ENCODE peak calls at places on chromosomes 12 and 14, in six cellular contexts. P is dorsolateral prefrontal cortex, U is testis, L is adipocyte, G is astrocyte of the spinal cord, O is cardiac fibroblast. C is an unnamed sample.

GRCh38 chr12:67910360-67911292 is 78.6 kb upstream of the IFNG-AS1 start:
- DNase-seq in G (peak), O (peak), U (no peak), P (no peak), L (peak), C (no peak)

GRCh38 chr14:89550761-89551283 is 133.8 kb upstream of the FOXN3 start:
- DNase-seq in P (no peak), L (no peak), O (no peak), G (no peak), U (peak), C (no peak)

GRCh38 chr12:77537648-77538047 is 293.0 kb upstream of the NAV3 start:
- DNase-seq in P (no peak), G (no peak), O (no peak), L (peak), U (no peak), C (no peak)

GRCh38 chr12:101942206-101942605 is 64.8 kb downstream of the DRAM1 start:
- DNase-seq in P (no peak), U (no peak), L (no peak), O (no peak), G (no peak), C (no peak)

GRCh38 chr12:84270470-84271140 is 642.0 kb downstream of the SLC6A15 start:
- DNase-seq in O (peak), U (peak), L (no peak), G (no peak), P (no peak), C (no peak)

GRCh38 chr12:56255671-56256070 is 2.5 kb downstream of the ANKRD52 start:
- DNase-seq in P (no peak), G (no peak), U (no peak), L (no peak), O (no peak), C (no peak)

GRCh38 chr12:117809509-117809908 is 159.3 kb downstream of the KSR2 start:
- DNase-seq in U (no peak), L (no peak), G (no peak), P (no peak), O (no peak), C (no peak)

GRCh38 chr12:14614704-14615121 is 47.0 kb upstream of the PLBD1 start:
- DNase-seq in U (no peak), O (no peak), G (no peak), P (no peak), L (no peak), C (no peak)

GRCh38 chr12:49863946-49864816 is 21.3 kb upstream of the BCDIN3D start:
- DNase-seq in O (no peak), G (no peak), L (no peak), P (no peak), U (no peak), C (no peak)

GRCh38 chr12:51869931-51870330 is 18.0 kb upstream of the ANKRD33 start:
- DNase-seq in P (no peak), U (no peak), L (no peak), O (no peak), G (no peak), C (no peak)

GRCh38 chr14:52268191-52269061 is 928 bp downstream of the PTGDR start:
- DNase-seq in L (peak), O (peak), U (no peak), P (peak), G (peak), C (no peak)

GRCh38 chr12:75684678-75685620 is 173.5 kb upstream of the KRR1 start:
- DNase-seq in L (peak), G (peak), O (peak), P (no peak), U (no peak), C (no peak)

GRCh38 chr12:28770329-28770728 is 378.7 kb upstream of the FAR2 start:
- DNase-seq in O (peak), P (no peak), L (no peak), U (no peak), G (no peak), C (no peak)

GRCh38 chr14:51691176-51691575 is 39.5 kb downstream of the FRMD6 start:
- DNase-seq in L (peak), O (no peak), U (no peak), P (no peak), G (no peak), C (no peak)

GRCh38 chr14:52950898-52951729 is at the start of gene FERMT2:
- DNase-seq in G (peak), P (peak), O (peak), L (peak), U (peak), C (peak)

GRCh38 chr12:123996581-123996980 is 23.6 kb downstream of the ZNF664 start:
- DNase-seq in P (peak), O (no peak), L (no peak), G (no peak), U (no peak), C (no peak)

GRCh38 chr12:29131539-29131938 is 17.5 kb upstream of the FAR2 start:
- DNase-seq in U (no peak), P (no peak), G (peak), O (peak), L (peak), C (no peak)

GRCh38 chr12:54502485-54502884 is 4.9 kb downstream of the NCKAP1L start:
- DNase-seq in U (no peak), P (no peak), L (no peak), O (no peak), G (no peak), C (no peak)

GRCh38 chr12:66648336-66648735 is 30.5 kb downstream of the GRIP1 start:
- DNase-seq in L (no peak), G (peak), O (no peak), U (no peak), P (no peak), C (no peak)

GRCh38 chr12:130847097-130847496 is 8.0 kb upstream of the STX2 start:
- DNase-seq in U (no peak), L (peak), G (no peak), O (peak), P (no peak), C (no peak)

GRCh38 chr12:47801170-47801903 is 18.4 kb downstream of the HDAC7 start:
- DNase-seq in O (peak), L (peak), U (no peak), P (no peak), G (no peak), C (no peak)

GRCh38 chr14:83988274-83988673 is 1541.7 kb upstream of the FLRT2 start:
- DNase-seq in P (no peak), L (peak), O (peak), G (no peak), U (no peak), C (no peak)

GRCh38 chr12:83197483-83197914 is 510.8 kb downstream of the TMTC2 start:
- DNase-seq in P (no peak), O (no peak), G (no peak), U (no peak), L (no peak), C (no peak)

GRCh38 chr14:104734991-104735779 is 11.2 kb downstream of the ADSS1 start:
- DNase-seq in G (no peak), O (no peak), U (no peak), P (no peak), L (no peak), C (no peak)

GRCh38 chr12:75543529-75543928 is 32.1 kb upstream of the KRR1 start:
- DNase-seq in O (no peak), L (no peak), G (no peak), U (no peak), P (no peak), C (no peak)

GRCh38 chr14:54329082-54329695 is 67.6 kb upstream of the CDKN3 start:
- DNase-seq in L (peak), O (peak), U (peak), G (peak), P (peak), C (no peak)

GRCh38 chr14:50804181-50804721 is 26.7 kb downstream of the NIN start:
- DNase-seq in L (peak), P (no peak), O (peak), U (no peak), G (peak), C (no peak)

GRCh38 chr14:55556929-55557623 is 22.9 kb upstream of the KTN1 start:
- DNase-seq in O (peak), P (peak), L (peak), U (peak), G (peak), C (no peak)

GRCh38 chr14:73502017-73502619 is 11.4 kb downstream of the RIOX1 start:
- DNase-seq in L (no peak), U (no peak), P (no peak), O (peak), G (no peak), C (no peak)

GRCh38 chr14:90179809-90180779 is 76.3 kb upstream of the PSMC1 start:
- DNase-seq in G (no peak), P (no peak), O (no peak), L (no peak), U (no peak), C (no peak)

GRCh38 chr12:79891506-79892162 is 43.3 kb downstream of the PPP1R12A start:
- DNase-seq in O (peak), U (no peak), G (no peak), L (no peak), P (no peak), C (no peak)

GRCh38 chr12:2057041-2057792 is 4.4 kb downstream of the CACNA1C start:
- DNase-seq in P (peak), G (peak), U (peak), O (peak), L (peak), C (no peak)

GRCh38 chr12:68358532-68359485 is 26.6 kb upstream of the MDM1 start:
- DNase-seq in L (peak), U (peak), G (peak), O (peak), P (no peak), C (peak)

GRCh38 chr14:101230161-101230850 is 326.8 kb upstream of the RTL1 start:
- DNase-seq in G (no peak), O (no peak), P (no peak), L (no peak), U (peak), C (no peak)

GRCh38 chr12:70732287-70732686 is 95.1 kb upstream of the PTPRB start:
- DNase-seq in U (no peak), P (no peak), L (no peak), O (no peak), G (no peak), C (no peak)

GRCh38 chr12:65194949-65195348 is 25.6 kb downstream of the LEMD3 start:
- DNase-seq in P (no peak), O (no peak), U (no peak), G (no peak), L (no peak), C (no peak)

GRCh38 chr12:81610955-81611889 is 147.9 kb downstream of the PPFIA2 start:
- DNase-seq in G (no peak), L (peak), U (no peak), O (peak), P (peak), C (no peak)

GRCh38 chr14:61453103-61453767 is 131.9 kb downstream of the PRKCH start:
- DNase-seq in U (no peak), L (no peak), O (no peak), G (no peak), P (no peak), C (no peak)
- H3K4me3 ChIP-seq in U (no peak), L (no peak), O (no peak), G (no peak), P (no peak), C (no peak)

GRCh38 chr14:94110552-94111181 is at the start of gene IFI27:
- DNase-seq in U (peak), L (no peak), P (no peak), G (peak), O (peak), C (no peak)
- H3K4me3 ChIP-seq in U (peak), L (peak), P (no peak), G (no peak), O (no peak), C (no peak)

GRCh38 chr12:120236124-120236398 is 29.5 kb downstream of the PXN start:
- DNase-seq in L (no peak), O (no peak), U (no peak), G (no peak), P (no peak), C (no peak)
- H3K4me3 ChIP-seq in L (peak), O (no peak), U (no peak), G (no peak), P (no peak), C (no peak)

GRCh38 chr12:111546758-111547383 is 52.2 kb downstream of the ATXN2 start:
- DNase-seq in P (no peak), U (no peak), O (no peak), G (peak), L (no peak), C (no peak)
- H3K4me3 ChIP-seq in P (no peak), U (no peak), O (no peak), G (no peak), L (no peak), C (no peak)

C was measured in CD4-positive, alpha-beta memory T cell.